ENCODE peak calls at places on chromosomes 7 and 10, in six cellular contexts. T, Q, H, D, I and R are unnamed samples.

GRCh38 chr7:117974891-117975290 is 101.7 kb upstream of the CTTNBP2 start:
- DNase-seq in I (no peak), T (no peak), D (no peak), H (no peak), Q (no peak), R (no peak)

GRCh38 chr10:27373566-27374160 is 130.4 kb upstream of the RAB18 start:
- DNase-seq in Q (no peak), T (no peak), H (no peak), D (no peak), I (no peak), R (no peak)

GRCh38 chr7:114141415-114141814 is 222.6 kb upstream of the PPP1R3A start:
- DNase-seq in I (no peak), H (no peak), T (no peak), Q (no peak), D (no peak), R (no peak)

GRCh38 chr10:129892571-129893045 is 71.5 kb downstream of the EBF3 start:
- DNase-seq in D (no peak), Q (no peak), T (no peak), I (no peak), H (no peak), R (no peak)

GRCh38 chr7:17236603-17237002 is 61.8 kb upstream of the AHR start:
- DNase-seq in T (no peak), Q (no peak), H (no peak), I (no peak), D (no peak), R (no peak)

GRCh38 chr7:22108151-22108845 is 162.6 kb upstream of the CDCA7L start:
- DNase-seq in D (no peak), I (no peak), Q (no peak), T (no peak), H (no peak), R (no peak)

GRCh38 chr7:20954711-20955641 is 168.3 kb upstream of the SP8 start:
- DNase-seq in D (no peak), I (no peak), T (no peak), H (no peak), Q (no peak), R (no peak)

GRCh38 chr7:27148031-27148775 is 629 bp upstream of the HOXA6 start:
- DNase-seq in T (no peak), D (peak), H (peak), I (no peak), Q (peak), R (no peak)

GRCh38 chr7:137715546-137715945 is 131.2 kb downstream of the DGKI start:
- DNase-seq in I (no peak), D (no peak), H (no peak), T (no peak), Q (no peak), R (no peak)

GRCh38 chr7:70037171-70037933 is 439.1 kb downstream of the AUTS2 start:
- DNase-seq in I (no peak), T (no peak), Q (no peak), H (no peak), D (no peak), R (no peak)

GRCh38 chr10:132096223-132096622 is 30.5 kb downstream of the JAKMIP3 start:
- DNase-seq in D (no peak), T (peak), I (peak), H (peak), Q (no peak), R (no peak)

GRCh38 chr7:857661-858060 is 18.7 kb upstream of the GET4 start:
- DNase-seq in T (no peak), I (no peak), Q (no peak), H (no peak), D (no peak), R (no peak)

GRCh38 chr10:33706191-33706590 is 371.7 kb upstream of the NRP1 start:
- DNase-seq in T (peak), D (no peak), I (no peak), Q (peak), H (no peak), R (no peak)

GRCh38 chr10:86179143-86179505 is 187.5 kb downstream of the GRID1 start:
- DNase-seq in D (no peak), Q (no peak), T (no peak), I (no peak), H (no peak), R (no peak)

GRCh38 chr10:5927306-5927705 is 37.3 kb downstream of the FBH1 start:
- DNase-seq in Q (no peak), T (no peak), D (no peak), I (no peak), H (no peak), R (no peak)

GRCh38 chr7:76126632-76127031 is 75.1 kb upstream of the SRRM3 start:
- DNase-seq in Q (no peak), D (no peak), I (no peak), H (no peak), T (no peak), R (no peak)

GRCh38 chr7:78794101-78794500 is 659.4 kb downstream of the MAGI2 start:
- DNase-seq in T (no peak), H (no peak), I (no peak), Q (no peak), D (no peak), R (no peak)

GRCh38 chr7:153682628-153683027 is 369.6 kb upstream of the DPP6 start:
- DNase-seq in Q (no peak), H (no peak), I (no peak), T (no peak), D (no peak), R (no peak)

GRCh38 chr10:29181936-29182335 is 106.9 kb upstream of the LYZL1 start:
- DNase-seq in Q (no peak), I (no peak), T (no peak), H (no peak), D (no peak), R (no peak)

GRCh38 chr10:69088801-69089501 is 1.0 kb downstream of the SRGN start:
- DNase-seq in T (peak), I (no peak), D (no peak), Q (no peak), H (no peak), R (no peak)

GRCh38 chr7:95660023-95660434 is 63.7 kb upstream of the PDK4 start:
- DNase-seq in T (peak), I (no peak), H (no peak), Q (peak), D (no peak), R (no peak)

GRCh38 chr7:107939472-107940145 is 48.6 kb downstream of the DLD start:
- DNase-seq in D (no peak), T (no peak), I (no peak), Q (no peak), H (peak), R (no peak)

GRCh38 chr7:36076073-36076472 is 77.0 kb upstream of the EEPD1 start:
- DNase-seq in Q (no peak), T (no peak), D (no peak), H (peak), I (no peak), R (no peak)
- TF ChIP-seq POLR2A in Q (no peak), T (no peak), D (no peak), H (no peak), I (no peak), R (no peak)

GRCh38 chr7:135169936-135170222 is 628 bp downstream of the CYREN start:
- DNase-seq in T (no peak), Q (no peak), D (no peak), H (no peak), I (no peak), R (no peak)

GRCh38 chr7:135169141-135169935 is 1.2 kb downstream of the CYREN start:
- DNase-seq in Q (peak), I (no peak), H (peak), T (peak), D (no peak), R (peak)

GRCh38 chr7:135168001-135168400 is 2.5 kb downstream of the CYREN start:
- DNase-seq in T (no peak), Q (peak), I (no peak), H (no peak), D (no peak), R (no peak)

GRCh38 chr7:135168489-135169140 is 1.9 kb downstream of the CYREN start:
- DNase-seq in H (no peak), D (no peak), Q (no peak), I (no peak), T (no peak), R (no peak)

DNA sequence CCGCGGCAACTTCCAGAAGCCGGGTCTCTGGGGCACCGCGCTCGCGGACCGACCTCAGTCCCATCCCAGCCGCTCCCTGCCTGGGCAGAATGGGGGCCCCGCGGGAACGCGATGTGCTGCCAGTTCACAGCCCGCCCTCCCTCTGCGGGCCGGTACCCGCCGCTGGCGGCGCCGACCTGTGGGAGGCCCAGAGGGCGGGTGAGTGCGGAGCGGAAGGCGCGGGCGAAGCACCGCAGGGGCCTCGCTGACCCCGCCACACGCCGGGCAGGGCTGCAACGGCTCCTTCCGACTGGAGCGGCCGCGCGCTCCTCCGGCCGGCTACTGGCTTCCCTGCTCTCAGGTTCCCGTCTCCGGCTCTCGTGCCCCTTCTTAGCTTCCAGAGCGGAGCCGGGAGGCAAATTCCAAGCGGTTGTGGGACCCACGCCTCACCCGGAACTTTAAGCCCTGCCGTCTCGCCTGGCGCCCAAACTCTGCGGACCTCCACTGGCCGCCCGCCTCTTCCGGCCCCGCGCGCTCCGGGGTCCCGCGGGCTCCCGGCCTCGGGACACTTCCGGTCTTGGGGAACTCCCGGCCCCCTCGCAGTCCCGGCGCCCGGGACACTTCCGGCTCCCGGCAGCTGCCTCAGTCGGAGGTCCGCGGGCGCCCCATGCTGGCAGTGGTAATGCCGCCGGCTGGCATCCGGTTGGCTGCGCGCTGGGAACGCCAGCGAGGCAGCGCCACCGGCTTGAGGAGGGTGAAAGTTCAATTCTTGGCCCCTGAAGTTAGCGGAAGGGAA is at the start of gene CYREN:
- DNase-seq in H (peak), Q (peak), I (peak), T (peak), D (peak), R (peak)
- TF ChIP-seq POLR2A in H (peak), Q (peak), I (no peak), T (peak), D (peak), R (peak)

GRCh38 chr10:110208614-110209398 is 1.4 kb downstream of the MXI1 start:
- DNase-seq in I (peak), D (no peak), T (peak), Q (peak), H (peak), R (peak)

GRCh38 chr10:110209399-110209925 is 2.1 kb downstream of the MXI1 start:
- DNase-seq in D (peak), Q (peak), I (no peak), H (peak), T (peak), R (no peak)

GRCh38 chr10:110205051-110205675 is 2.2 kb upstream of the MXI1 start:
- DNase-seq in Q (no peak), I (no peak), T (no peak), H (no peak), D (no peak), R (no peak)

GRCh38 chr10:110207805-110208613 is 604 bp downstream of the MXI1 start:
- DNase-seq in T (peak), D (no peak), Q (peak), I (peak), H (peak), R (peak)

GRCh38 chr10:110206988-110207804 is at the start of gene MXI1:
- DNase-seq in D (peak), Q (peak), H (peak), T (peak), I (peak), R (peak)
- TF ChIP-seq POLR2A in D (no peak), Q (peak), H (peak), T (peak), I (no peak), R (no peak)

GRCh38 chr10:51862149-51862548 is 162.8 kb upstream of the CSTF2T start:
- DNase-seq in Q (no peak), T (no peak), I (no peak), H (no peak), D (no peak), R (no peak)

GRCh38 chr10:51860257-51860656 is 160.9 kb upstream of the CSTF2T start:
- DNase-seq in I (no peak), D (no peak), H (peak), T (no peak), Q (no peak), R (no peak)

GRCh38 chr10:51857326-51857725 is 157.9 kb upstream of the CSTF2T start:
- DNase-seq in Q (no peak), H (no peak), I (no peak), T (no peak), D (no peak), R (no peak)

GRCh38 chr10:51861731-51862130 is 162.3 kb upstream of the CSTF2T start:
- DNase-seq in D (peak), I (no peak), H (no peak), T (no peak), Q (no peak), R (no peak)
- TF ChIP-seq POLR2A in D (no peak), I (no peak), H (no peak), T (no peak), Q (no peak), R (no peak)

DNA sequence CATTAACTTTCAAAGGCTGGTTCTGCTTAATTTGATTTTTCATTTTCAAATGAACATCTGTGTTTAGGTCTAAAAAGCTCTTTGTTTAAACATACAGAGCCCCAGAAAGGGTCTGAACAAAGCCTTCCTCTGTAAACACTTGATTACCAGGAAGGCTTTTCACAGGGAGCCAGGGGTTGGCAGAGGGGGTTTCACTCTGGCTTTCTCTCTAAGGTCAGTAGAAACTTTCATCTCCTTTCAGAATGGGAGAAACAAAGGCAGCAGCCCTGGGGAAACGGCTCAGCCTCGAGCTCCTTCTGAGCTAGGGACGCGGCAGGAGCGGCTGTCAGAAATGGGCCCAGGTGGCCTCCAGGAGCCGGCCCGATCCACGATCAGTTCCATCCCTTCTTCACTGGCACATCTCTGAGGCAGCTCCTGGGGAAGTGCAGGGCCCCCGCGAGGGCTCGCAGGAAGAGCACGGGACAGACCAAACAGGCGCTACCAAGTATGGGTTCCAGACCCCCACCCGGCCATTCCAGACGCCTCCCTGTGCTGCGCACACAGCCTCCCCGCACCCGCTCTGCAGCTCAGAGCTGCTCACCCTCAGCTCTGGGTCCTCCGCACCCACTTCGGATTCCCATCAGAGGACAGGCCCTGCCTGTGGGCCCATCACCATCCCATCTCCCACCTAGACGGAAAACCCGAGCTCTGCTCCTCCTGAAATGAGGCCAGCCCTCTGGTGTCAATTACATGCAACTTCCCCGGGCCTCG is 124.1 kb downstream of the MAD1L1 start:
- DNase-seq in D (no peak), Q (no peak), I (no peak), T (no peak), H (no peak), R (no peak)
- TF ChIP-seq POLR2A in D (no peak), Q (no peak), I (no peak), T (no peak), H (no peak), R (no peak)

DNA sequence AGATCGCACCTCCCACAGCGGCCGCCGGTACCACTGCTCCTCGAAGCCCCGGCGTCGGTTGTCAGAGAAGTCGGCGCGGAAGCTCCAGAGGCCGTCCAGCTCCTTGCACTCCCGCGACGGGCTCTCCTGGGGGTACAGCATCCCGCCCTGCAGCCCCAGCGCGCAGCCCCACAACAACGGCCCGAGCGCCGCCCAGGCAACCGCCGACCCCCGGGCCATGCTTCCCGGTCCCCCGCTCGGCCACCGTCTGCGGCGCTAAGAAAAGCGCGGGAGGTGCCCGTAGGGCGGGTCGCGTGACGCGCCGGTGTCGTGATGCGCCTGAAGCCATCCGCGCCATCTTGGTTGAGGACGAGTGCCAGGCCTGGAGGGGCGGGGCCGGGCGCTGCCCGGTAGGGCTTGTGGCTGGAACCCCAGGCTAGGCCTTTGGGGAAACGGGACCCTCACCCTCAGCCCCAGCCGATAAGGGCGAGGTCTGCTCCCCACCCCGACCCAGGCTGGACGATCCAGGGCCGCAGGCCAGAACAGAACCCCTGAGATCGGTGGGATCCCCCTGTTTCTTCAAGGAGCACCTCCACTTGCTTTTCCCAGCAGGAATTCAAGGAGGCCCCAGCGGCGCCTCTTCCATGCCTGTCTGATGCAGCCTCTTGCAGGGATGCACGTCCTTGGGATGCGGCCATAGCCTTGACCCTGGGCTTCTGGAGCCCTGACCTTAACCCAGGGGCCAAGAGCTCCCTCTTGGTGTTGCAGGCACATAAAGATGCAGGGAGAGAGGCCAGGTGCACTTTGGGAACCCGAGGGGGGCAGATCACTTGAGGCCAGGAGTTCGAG is at the start of gene GUSB:
- DNase-seq in D (peak), Q (peak), T (peak), H (peak), I (peak), R (peak)
- TF ChIP-seq POLR2A in D (no peak), Q (peak), T (peak), H (peak), I (no peak), R (peak)

DNA sequence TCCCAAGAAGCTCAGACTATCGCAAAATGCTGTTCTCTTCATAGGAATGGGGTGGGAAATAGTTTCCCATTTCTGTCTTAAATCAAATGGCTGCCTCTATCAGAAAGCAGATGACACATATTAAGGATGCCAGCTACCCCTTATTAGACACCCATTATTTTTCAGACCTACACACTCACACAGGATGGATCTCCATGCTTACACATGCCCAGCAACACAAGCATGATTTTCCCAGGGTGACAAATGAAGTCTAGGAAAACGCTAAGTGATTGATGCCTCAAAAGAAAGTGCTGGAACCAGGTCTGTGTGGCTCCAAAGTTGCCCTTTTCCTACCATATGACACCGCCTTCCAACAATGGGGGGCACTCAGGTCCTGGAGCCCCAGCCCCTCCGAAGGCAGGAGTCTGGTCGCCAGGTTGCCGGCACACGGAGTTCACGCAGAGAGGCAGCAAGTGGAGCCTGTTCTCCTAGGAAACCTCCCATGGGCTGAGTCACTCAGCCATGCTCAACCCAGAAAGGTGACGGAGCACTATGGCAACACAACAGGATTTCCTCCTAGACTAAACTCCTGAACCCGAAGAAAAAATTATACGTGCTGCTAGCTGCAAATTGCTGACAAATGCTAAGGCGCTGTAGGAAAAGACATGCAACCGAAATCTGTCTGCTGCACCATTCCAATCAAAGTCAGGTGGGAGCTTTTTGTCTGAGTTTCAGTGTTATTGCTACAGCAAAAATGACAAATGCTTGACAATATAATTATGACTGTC is 19.8 kb downstream of the VOPP1 start:
- DNase-seq in I (peak), D (no peak), Q (peak), T (peak), H (peak), R (no peak)
- TF ChIP-seq POLR2A in I (no peak), D (no peak), Q (no peak), T (no peak), H (no peak), R (no peak)